ENCODE peak calls at places on chromosomes 3 and 15, in ten cellular contexts. E is SJSA1; T is amniotic stem cell; R is stimulated activated CD4-positive, alpha-beta T cell treated with anti-CD3 and anti-CD28 coated beads, Interleukin-1b, Interleukin-23, amount 100 ng/mL, for 1 hour; B is stimulated activated CD8-positive, alpha-beta memory T cell treated with anti-CD3 and anti-CD28 coated beads, Interleukin-15, amount 100 ng/mL, for 1 hour; M is nephron progenitor cell; Q is body of pancreas; O is AG20443; G is NB4; W is cardiac muscle cell. S is an unnamed sample.

GRCh38 chr3:195542261-195542660 is 864 bp downstream of the PPP1R2 start:
- DNase-seq in E (no peak), T (no peak), R (no peak), B (no peak), M (no peak), Q (no peak), O (no peak), G (peak; percentile 50), W (no peak), S (no peak)

GRCh38 chr15:98342911-98343310 is 305.4 kb upstream of the IGF1R start:
- DNase-seq in E (no peak), T (no peak), R (no peak), B (no peak), M (no peak), Q (no peak), O (no peak), G (no peak), W (no peak), S (no peak)

GRCh38 chr3:178206554-178206953 is 329.7 kb upstream of the KCNMB2 start:
- DNase-seq in E (no peak), T (no peak), R (no peak), B (no peak), M (no peak), Q (no peak), O (no peak), G (no peak), W (peak; percentile 19), S (no peak)

GRCh38 chr3:176939022-176939817 is 258.1 kb downstream of the TBL1XR1 start:
- DNase-seq in E (no peak), T (peak; percentile 57), R (no peak), B (no peak), M (peak; percentile 33), Q (peak; percentile 75), O (peak; percentile 74), G (peak; percentile 74), W (peak; percentile 77), S (no peak)

GRCh38 chr3:49134471-49135265 is 1.8 kb upstream of the LAMB2 start:
- DNase-seq in E (no peak), T (no peak), R (no peak), B (no peak), M (no peak), Q (no peak), O (no peak), G (no peak), W (no peak), S (no peak)

GRCh38 chr3:142188846-142189245 is 36.5 kb downstream of the GK5 start:
- DNase-seq in E (no peak), T (no peak), R (no peak), B (no peak), M (no peak), Q (no peak), O (no peak), G (no peak), W (peak; percentile 42), S (no peak)

GRCh38 chr15:65184305-65184943 is 718 bp downstream of the CLPX start:
- DNase-seq in E (peak; percentile 67), T (peak; percentile 49), R (no peak), B (peak; percentile 6), M (peak; percentile 63), Q (peak; percentile 69), O (peak; percentile 76), G (peak; percentile 73), W (peak; percentile 72), S (peak; percentile 70)

GRCh38 chr3:168884353-168884903 is 779.1 kb downstream of the MECOM start:
- DNase-seq in E (no peak), T (peak; percentile 69), R (no peak), B (no peak), M (no peak), Q (peak; percentile 70), O (peak; percentile 57), G (no peak), W (peak; percentile 18), S (no peak)

GRCh38 chr15:100761253-100761935 is 118.2 kb upstream of the ALDH1A3 start:
- DNase-seq in E (no peak), T (no peak), R (no peak), B (no peak), M (no peak), Q (no peak), O (peak; percentile 1), G (no peak), W (no peak), S (no peak)

GRCh38 chr15:71443538-71443937 is 328.3 kb downstream of the THSD4 start:
- DNase-seq in E (peak; percentile 65), T (peak; percentile 47), R (no peak), B (peak; percentile 4), M (peak; percentile 79), Q (peak; percentile 49), O (peak; percentile 59), G (peak; percentile 39), W (peak; percentile 62), S (peak; percentile 81)

GRCh38 chr3:40847571-40847992 is 322.8 kb downstream of the ZNF621 start:
- DNase-seq in E (no peak), T (no peak), R (no peak), B (no peak), M (no peak), Q (peak; percentile 11), O (peak; percentile 30), G (no peak), W (peak; percentile 50), S (peak; percentile 54)

GRCh38 chr15:55742498-55742926 is 440 bp downstream of the PRTG start:
- DNase-seq in E (peak; percentile 47), T (peak; percentile 8), R (no peak), B (no peak), M (no peak), Q (peak; percentile 6), O (peak; percentile 60), G (peak; percentile 5), W (peak; percentile 61), S (no peak)

GRCh38 chr3:24683511-24684384 is 189.1 kb upstream of the THRB start:
- DNase-seq in E (no peak), T (peak; percentile 44), R (no peak), B (no peak), M (no peak), Q (peak; percentile 46), O (peak; percentile 60), G (peak; percentile 51), W (peak; percentile 40), S (no peak)

GRCh38 chr3:128784228-128784627 is 58.2 kb downstream of the RAB7A start:
- DNase-seq in E (no peak), T (no peak), R (peak; percentile 34), B (peak; percentile 30), M (peak; percentile 66), Q (no peak), O (no peak), G (peak; percentile 86), W (peak; percentile 82), S (peak; percentile 85)

GRCh38 chr3:71247221-71247947 is 336.1 kb downstream of the FOXP1 start:
- DNase-seq in E (no peak), T (no peak), R (no peak), B (no peak), M (peak; percentile 23), Q (peak; percentile 39), O (peak; percentile 53), G (peak; percentile 25), W (peak; percentile 80), S (peak; percentile 76)

GRCh38 chr15:61621146-61621545 is 392.0 kb upstream of the RORA start:
- DNase-seq in E (no peak), T (no peak), R (no peak), B (no peak), M (peak; percentile 53), Q (peak; percentile 12), O (peak; percentile 15), G (peak; percentile 11), W (peak; percentile 80), S (peak; percentile 64)

GRCh38 chr15:78247895-78248294 is 13.5 kb upstream of the ACSBG1 start:
- DNase-seq in E (no peak), T (no peak), R (no peak), B (no peak), M (no peak), Q (no peak), O (no peak), G (no peak), W (no peak), S (no peak)

GRCh38 chr3:87309601-87310000 is 33.2 kb upstream of the POU1F1 start:
- DNase-seq in E (no peak), T (no peak), R (no peak), B (no peak), M (no peak), Q (no peak), O (no peak), G (no peak), W (no peak), S (no peak)

GRCh38 chr15:78093242-78094020 is 1.1 kb downstream of the SH2D7 start:
- DNase-seq in E (no peak), T (peak; percentile 38), R (no peak), B (no peak), M (no peak), Q (peak; percentile 25), O (peak; percentile 84), G (no peak), W (no peak), S (no peak)

GRCh38 chr15:33195283-33195682 is 769 bp upstream of the FMN1 start:
- DNase-seq in E (no peak), T (no peak), R (no peak), B (no peak), M (no peak), Q (no peak), O (no peak), G (no peak), W (no peak), S (no peak)

GRCh38 chr3:103203431-103203830 is 768.6 kb downstream of the ZPLD1 start:
- DNase-seq in E (no peak), T (no peak), R (no peak), B (no peak), M (no peak), Q (no peak), O (no peak), G (no peak), W (no peak), S (no peak)

GRCh38 chr3:47109393-47109792 is 54.5 kb downstream of the SETD2 start:
- DNase-seq in E (no peak), T (no peak), R (no peak), B (no peak), M (no peak), Q (no peak), O (no peak), G (no peak), W (no peak), S (no peak)

GRCh38 chr15:80462111-80462510 is 57.9 kb downstream of the ARNT2 start:
- DNase-seq in E (no peak), T (no peak), R (no peak), B (no peak), M (no peak), Q (no peak), O (no peak), G (no peak), W (no peak), S (no peak)

GRCh38 chr3:188507244-188507720 is 353.3 kb downstream of the LPP start:
- DNase-seq in E (peak; percentile 72), T (peak; percentile 84), R (no peak), B (no peak), M (no peak), Q (peak; percentile 33), O (peak; percentile 73), G (peak; percentile 25), W (peak; percentile 25), S (no peak)

GRCh38 chr3:32856355-32856889 is 38.6 kb downstream of the TRIM71 start:
- DNase-seq in E (no peak), T (no peak), R (no peak), B (no peak), M (no peak), Q (no peak), O (no peak), G (no peak), W (no peak), S (no peak)

GRCh38 chr3:16721494-16721893 is 116.3 kb upstream of the DAZL start:
- DNase-seq in E (no peak), T (no peak), R (no peak), B (no peak), M (no peak), Q (no peak), O (no peak), G (no peak), W (no peak), S (no peak)

GRCh38 chr15:89667706-89667960 is 11.5 kb downstream of the PLIN1 start:
- DNase-seq in E (no peak), T (no peak), R (no peak), B (no peak), M (no peak), Q (no peak), O (no peak), G (no peak), W (no peak), S (no peak)

GRCh38 chr3:71753716-71754609 is at the start of gene GPR27:
- DNase-seq in E (no peak), T (no peak), R (no peak), B (no peak), M (peak; percentile 55), Q (peak; percentile 26), O (peak; percentile 69), G (peak; percentile 39), W (peak; percentile 66), S (peak; percentile 57)

S was measured in glutamatergic neuron.